ENCODE peak calls at places on chromosomes 3 and 15, in five cellular contexts. I, H, T, X and F are unnamed samples.

GRCh38 chr3:125260158-125260557 is 47.6 kb upstream of the SLC12A8 start:
- DNase-seq in I (no peak), H (no peak), T (no peak), X (no peak), F (no peak)

GRCh38 chr3:60708191-60708975 is 542.9 kb downstream of the FHIT start:
- DNase-seq in I (no peak), H (no peak), T (no peak), X (no peak), F (peak)

GRCh38 chr15:85389774-85390173 is 9.4 kb downstream of the AKAP13 start:
- DNase-seq in I (no peak), H (no peak), T (no peak), X (no peak), F (no peak)

GRCh38 chr3:11558918-11559815 is 84.5 kb downstream of the VGLL4 start:
- DNase-seq in I (no peak), H (no peak), T (peak), X (no peak), F (no peak)

GRCh38 chr3:49454457-49454856 is 15.6 kb upstream of the DAG1 start:
- DNase-seq in I (peak), H (no peak), T (peak), X (no peak), F (no peak)

GRCh38 chr15:65818927-65819562 is 27.0 kb upstream of the DENND4A start:
- DNase-seq in I (no peak), H (no peak), T (no peak), X (peak), F (no peak)

GRCh38 chr15:74384566-74385441 is 17.4 kb upstream of the CYP11A1 start:
- DNase-seq in I (no peak), H (no peak), T (no peak), X (peak), F (no peak)

GRCh38 chr15:67161881-67162280 is 92.6 kb downstream of the AAGAB start:
- DNase-seq in I (no peak), H (no peak), T (no peak), X (no peak), F (no peak)

GRCh38 chr3:113354307-113354706 is 87.0 kb downstream of the CFAP44 start:
- DNase-seq in I (no peak), H (no peak), T (no peak), X (no peak), F (no peak)

GRCh38 chr15:39731266-39731665 is 51.4 kb downstream of the FSIP1 start:
- DNase-seq in I (no peak), H (no peak), T (no peak), X (no peak), F (no peak)

GRCh38 chr3:4982773-4983738 is 3.8 kb downstream of the BHLHE40 start:
- DNase-seq in I (no peak), H (no peak), T (no peak), X (no peak), F (no peak)

GRCh38 chr3:18888370-18888769 is 259.9 kb upstream of the KCNH8 start:
- DNase-seq in I (no peak), H (no peak), T (no peak), X (no peak), F (no peak)

GRCh38 chr15:67244966-67245478 is 9.4 kb downstream of the AAGAB start:
- DNase-seq in I (no peak), H (no peak), T (no peak), X (no peak), F (no peak)

GRCh38 chr3:3110299-3110630 is at the start of gene IL5RA:
- DNase-seq in I (no peak), H (no peak), T (no peak), X (no peak), F (no peak)

GRCh38 chr3:8482960-8483665 is 18.5 kb upstream of the LMCD1 start:
- DNase-seq in I (no peak), H (no peak), T (peak), X (no peak), F (no peak)

GRCh38 chr3:97108136-97108535 is 293.7 kb downstream of the EPHA6 start:
- DNase-seq in I (no peak), H (no peak), T (no peak), X (no peak), F (no peak)

GRCh38 chr3:45409921-45410320 is 21.5 kb downstream of the LARS2 start:
- DNase-seq in I (no peak), H (no peak), T (no peak), X (no peak), F (no peak)

GRCh38 chr3:71125729-71126128 is 457.8 kb downstream of the FOXP1 start:
- DNase-seq in I (no peak), H (no peak), T (no peak), X (no peak), F (no peak)

GRCh38 chr3:62027796-62028195 is 345.6 kb downstream of the FEZF2 start:
- DNase-seq in I (no peak), H (no peak), T (no peak), X (no peak), F (no peak)

GRCh38 chr15:89937365-89938355 is 24.9 kb upstream of the ARPIN start:
- DNase-seq in I (no peak), H (no peak), T (no peak), X (no peak), F (no peak)

GRCh38 chr3:31793040-31793439 is 188.0 kb downstream of the OSBPL10 start:
- DNase-seq in I (no peak), H (no peak), T (no peak), X (no peak), F (no peak)

GRCh38 chr3:41362638-41363559 is 163.6 kb downstream of the CTNNB1 start:
- DNase-seq in I (peak), H (peak), T (peak), X (no peak), F (no peak)

DNA sequence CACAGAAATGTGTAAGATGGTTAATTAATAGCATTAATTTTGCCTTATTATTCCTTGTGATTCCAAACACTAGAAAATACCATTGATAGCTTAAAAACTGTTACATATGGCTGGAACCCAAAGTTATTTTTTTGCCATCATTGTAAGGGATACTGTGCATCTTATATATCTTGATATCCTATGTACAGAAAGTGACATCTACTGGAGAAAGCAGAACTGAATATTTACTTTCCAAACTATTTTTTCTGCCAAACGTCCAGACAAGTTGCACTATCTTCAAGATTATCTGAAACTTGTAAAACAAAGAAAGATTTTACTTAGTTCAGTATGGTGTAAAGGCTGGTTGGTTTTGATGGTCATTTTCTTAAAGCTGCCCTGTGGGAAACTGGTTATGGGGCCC is 33.3 kb upstream of the MEIS2 start:
- DNase-seq in I (no peak), H (no peak), T (no peak), X (no peak), F (no peak)
- TF ChIP-seq SUZ12 in I (no peak), H (no peak), T (no peak), X (no peak), F (no peak)

GRCh38 chr15:77027697-77028450 is 32.9 kb downstream of the PSTPIP1 start:
- DNase-seq in I (no peak), H (no peak), T (no peak), X (no peak), F (no peak)
- TF ChIP-seq SUZ12 in I (no peak), H (no peak), T (no peak), X (no peak), F (no peak)

DNA sequence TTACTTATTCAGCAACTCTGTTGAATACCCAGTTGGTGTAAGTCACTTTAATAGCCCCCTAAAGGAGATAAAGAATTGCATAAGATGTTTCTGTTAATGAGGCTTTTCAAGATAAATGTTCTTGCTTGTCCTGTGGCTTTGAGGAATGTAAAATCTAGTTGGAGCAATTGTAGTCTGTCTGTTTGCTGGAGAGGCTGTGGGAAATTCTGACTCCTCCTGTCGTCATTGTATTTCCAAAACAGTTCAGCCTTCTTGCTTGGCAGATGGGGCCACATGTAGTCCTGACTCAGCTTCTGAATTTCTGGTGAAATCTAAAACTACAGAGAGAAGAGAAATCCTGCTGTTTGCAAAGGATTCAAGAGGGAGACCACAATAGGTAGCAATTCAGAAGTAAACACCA is 114.4 kb downstream of the RYR3 start:
- DNase-seq in I (no peak), H (no peak), T (no peak), X (no peak), F (no peak)
- TF ChIP-seq SUZ12 in I (no peak), H (no peak), T (no peak), X (no peak), F (no peak)

DNA sequence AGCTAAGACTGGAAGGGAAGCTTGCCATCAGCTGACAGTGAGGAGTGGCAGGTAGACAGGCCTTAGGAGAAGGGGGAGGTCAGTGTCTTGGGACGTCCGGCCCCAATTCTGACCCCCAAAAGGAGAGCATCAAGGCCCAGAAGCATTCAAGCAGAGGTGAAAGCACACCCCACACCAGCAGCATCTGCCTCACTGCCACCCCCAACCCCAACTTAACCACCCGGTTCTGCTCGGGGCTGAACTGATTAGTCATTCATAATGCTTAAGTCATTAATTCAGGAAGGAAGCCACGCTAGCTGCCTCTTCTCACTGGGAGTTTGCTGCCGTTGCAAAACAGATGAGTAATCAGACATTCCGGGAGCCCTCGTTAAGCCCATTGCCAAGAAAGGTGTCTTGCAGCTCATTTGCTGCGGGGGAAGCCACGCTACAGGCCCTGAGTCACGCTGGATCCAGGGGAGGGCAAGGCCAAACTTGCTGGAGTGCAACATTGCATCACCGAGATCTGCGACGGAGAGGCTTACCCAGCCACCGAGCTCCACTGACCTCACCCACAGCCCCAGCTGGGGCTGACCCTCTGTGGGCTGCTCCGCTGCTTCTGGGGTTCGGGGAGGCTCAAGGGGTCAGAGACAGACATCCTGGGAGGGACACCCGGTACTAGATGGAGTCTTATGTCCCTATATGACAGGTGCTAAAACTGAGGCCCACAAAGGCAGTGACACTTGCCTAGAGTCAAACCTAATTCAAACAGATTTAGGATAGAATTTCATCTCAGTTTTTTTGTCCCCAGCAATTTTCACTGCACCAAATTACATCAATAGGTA is 46.4 kb upstream of the HES1 start:
- DNase-seq in I (peak), H (peak), T (peak), X (no peak), F (peak)
- TF ChIP-seq SUZ12 in I (no peak), H (no peak), T (no peak), X (no peak), F (no peak)

GRCh38 chr3:37171144-37171543 is 3.2 kb downstream of the LRRFIP2 start:
- DNase-seq in I (no peak), H (no peak), T (no peak), X (no peak), F (no peak)
- TF ChIP-seq SUZ12 in I (no peak), H (no peak), T (no peak), X (no peak), F (no peak)

GRCh38 chr15:29345549-29346525 is 76.2 kb upstream of the NSMCE3 start:
- DNase-seq in I (peak), H (peak), T (no peak), X (no peak), F (no peak)

GRCh38 chr15:29343229-29343628 is 73.6 kb upstream of the NSMCE3 start:
- DNase-seq in I (no peak), H (no peak), T (no peak), X (no peak), F (no peak)

GRCh38 chr15:29344474-29344873 is 74.9 kb upstream of the NSMCE3 start:
- DNase-seq in I (no peak), H (no peak), T (no peak), X (no peak), F (no peak)

GRCh38 chr15:29348308-29348914 is 78.8 kb upstream of the NSMCE3 start:
- DNase-seq in I (no peak), H (no peak), T (no peak), X (no peak), F (no peak)

DNA sequence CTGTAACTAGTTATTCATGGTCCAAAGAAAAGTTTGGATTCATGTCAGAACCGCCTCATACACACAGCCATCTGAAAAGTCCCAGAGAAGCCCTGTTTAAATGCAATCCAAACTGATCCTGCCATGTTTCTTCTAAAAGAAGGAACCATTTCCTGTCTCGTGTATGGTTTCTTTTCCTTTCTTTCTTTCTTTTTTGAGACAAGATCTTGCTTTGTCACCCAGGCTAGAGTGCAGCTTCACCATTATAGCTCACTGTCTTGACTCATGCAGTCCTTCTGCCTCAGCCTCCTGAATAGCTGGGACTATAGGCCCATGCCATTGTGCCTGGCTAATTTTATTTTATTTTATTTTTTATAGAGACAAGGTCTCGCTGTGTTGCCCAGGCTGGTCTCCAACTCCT is 77.4 kb upstream of the NSMCE3 start:
- DNase-seq in I (no peak), H (no peak), T (no peak), X (no peak), F (no peak)
- TF ChIP-seq SUZ12 in I (no peak), H (no peak), T (no peak), X (no peak), F (no peak)